ENCODE peak calls at places on chromosome 11, in nine cellular contexts. O is GM23338; M is brain microvascular endothelial cell; Q is IMR-90; V is dorsolateral prefrontal cortex; H is prostate gland; G is fibroblast of mammary gland; K is tibial artery; C is CD4-positive, alpha-beta memory T cell. B is an unnamed sample.

GRCh38 chr11:9455722-9456121 is 5.1 kb upstream of the ZNF143 start:
- DNase-seq in Q (no peak), K (no peak), H (no peak), C (no peak), G (no peak), M (no peak), V (no peak), O (no peak), B (no peak)

GRCh38 chr11:88103337-88104206 is 71.7 kb downstream of the RAB38 start:
- DNase-seq in O (peak), H (no peak), G (peak), M (peak), Q (peak), V (no peak), K (no peak), C (peak), B (no peak)

GRCh38 chr11:79439893-79440450 is 858 bp downstream of the TENM4 start:
- DNase-seq in M (no peak), O (peak), K (peak), C (no peak), H (no peak), V (no peak), Q (no peak), G (no peak), B (no peak)

GRCh38 chr11:12185914-12186313 is 75.5 kb downstream of the MICAL2 start:
- DNase-seq in Q (peak), V (no peak), G (peak), M (no peak), H (no peak), K (no peak), O (no peak), C (no peak), B (peak)

GRCh38 chr11:120660024-120660565 is 148.5 kb downstream of the GRIK4 start:
- DNase-seq in G (peak), H (no peak), Q (peak), O (peak), C (no peak), V (no peak), K (no peak), M (peak), B (no peak)

GRCh38 chr11:75421035-75421602 is 11.9 kb downstream of the KLHL35 start:
- DNase-seq in G (no peak), O (no peak), K (no peak), H (no peak), V (no peak), C (no peak), M (no peak), Q (no peak), B (no peak)

GRCh38 chr11:57438345-57439280 is 11.7 kb upstream of the SLC43A3 start:
- DNase-seq in M (no peak), V (no peak), O (no peak), G (no peak), C (no peak), Q (no peak), K (no peak), H (no peak), B (no peak)

GRCh38 chr11:20156280-20156875 is 3.9 kb downstream of the DBX1 start:
- DNase-seq in C (no peak), O (peak), Q (no peak), G (no peak), H (no peak), K (no peak), M (no peak), V (no peak), B (no peak)

GRCh38 chr11:64607381-64608259 is 16.6 kb downstream of the SLC22A12 start:
- DNase-seq in G (peak), H (no peak), M (no peak), O (peak), Q (peak), C (no peak), K (no peak), V (no peak), B (no peak)

GRCh38 chr11:43802509-43802908 is 78.1 kb upstream of the ALKBH3 start:
- DNase-seq in M (no peak), O (peak), K (no peak), V (no peak), G (no peak), C (no peak), H (no peak), Q (peak), B (no peak)

GRCh38 chr11:8765294-8765693 is 82.7 kb downstream of the RPL27A start:
- DNase-seq in O (no peak), M (peak), G (peak), H (no peak), K (no peak), Q (peak), C (no peak), V (no peak), B (peak)

GRCh38 chr11:37812281-37812880 is 1214.3 kb upstream of the RAG2 start:
- DNase-seq in O (peak), K (no peak), G (no peak), H (no peak), C (no peak), V (peak), M (no peak), Q (no peak), B (no peak)

GRCh38 chr11:36411202-36411640 is 98.9 kb downstream of the TRAF6 start:
- DNase-seq in M (no peak), Q (no peak), H (no peak), G (no peak), K (peak), V (no peak), O (no peak), C (no peak), B (no peak)

GRCh38 chr11:36417154-36417553 is 92.9 kb downstream of the TRAF6 start:
- DNase-seq in O (no peak), K (no peak), Q (no peak), C (no peak), H (no peak), G (no peak), V (no peak), M (no peak), B (no peak)

GRCh38 chr11:36409152-36409713 is 100.8 kb downstream of the TRAF6 start:
- DNase-seq in Q (peak), H (no peak), C (no peak), M (peak), G (peak), O (no peak), V (no peak), K (no peak), B (peak)

GRCh38 chr11:36408476-36409136 is 101.5 kb downstream of the TRAF6 start:
- DNase-seq in G (no peak), M (no peak), H (no peak), V (no peak), C (no peak), O (no peak), Q (no peak), K (no peak), B (no peak)

GRCh38 chr11:36412781-36413383 is 97.2 kb downstream of the TRAF6 start:
- DNase-seq in H (no peak), Q (peak), G (no peak), C (no peak), M (peak), O (no peak), V (no peak), K (no peak), B (peak)
- H3K4me3 ChIP-seq in H (no peak), Q (no peak), G (no peak), C (no peak), M (no peak), O (no peak), V (no peak), K (no peak), B (no peak)

GRCh38 chr11:107704432-107704831 is 7.4 kb downstream of the SLN start:
- DNase-seq in G (peak), M (peak), H (no peak), Q (peak), C (no peak), V (no peak), O (no peak), K (no peak), B (peak)
- H3K4me3 ChIP-seq in G (no peak), M (no peak), H (no peak), Q (no peak), C (no peak), V (no peak), O (no peak), K (no peak), B (no peak)

GRCh38 chr11:111462329-111462728 is 49.9 kb downstream of the BTG4 start:
- DNase-seq in H (no peak), V (no peak), C (no peak), M (no peak), Q (no peak), K (no peak), O (no peak), G (no peak), B (no peak)

GRCh38 chr11:111463276-111463675 is 48.9 kb downstream of the BTG4 start:
- DNase-seq in C (no peak), K (no peak), H (no peak), O (no peak), M (no peak), G (no peak), Q (no peak), V (no peak), B (no peak)

GRCh38 chr11:111460752-111461305 is 51.4 kb downstream of the BTG4 start:
- DNase-seq in Q (peak), G (peak), O (no peak), H (no peak), V (no peak), C (no peak), K (no peak), M (no peak), B (peak)

GRCh38 chr11:111460340-111460739 is 51.8 kb downstream of the BTG4 start:
- DNase-seq in V (no peak), G (no peak), C (no peak), O (no peak), M (no peak), K (no peak), Q (no peak), H (no peak), B (no peak)

DNA sequence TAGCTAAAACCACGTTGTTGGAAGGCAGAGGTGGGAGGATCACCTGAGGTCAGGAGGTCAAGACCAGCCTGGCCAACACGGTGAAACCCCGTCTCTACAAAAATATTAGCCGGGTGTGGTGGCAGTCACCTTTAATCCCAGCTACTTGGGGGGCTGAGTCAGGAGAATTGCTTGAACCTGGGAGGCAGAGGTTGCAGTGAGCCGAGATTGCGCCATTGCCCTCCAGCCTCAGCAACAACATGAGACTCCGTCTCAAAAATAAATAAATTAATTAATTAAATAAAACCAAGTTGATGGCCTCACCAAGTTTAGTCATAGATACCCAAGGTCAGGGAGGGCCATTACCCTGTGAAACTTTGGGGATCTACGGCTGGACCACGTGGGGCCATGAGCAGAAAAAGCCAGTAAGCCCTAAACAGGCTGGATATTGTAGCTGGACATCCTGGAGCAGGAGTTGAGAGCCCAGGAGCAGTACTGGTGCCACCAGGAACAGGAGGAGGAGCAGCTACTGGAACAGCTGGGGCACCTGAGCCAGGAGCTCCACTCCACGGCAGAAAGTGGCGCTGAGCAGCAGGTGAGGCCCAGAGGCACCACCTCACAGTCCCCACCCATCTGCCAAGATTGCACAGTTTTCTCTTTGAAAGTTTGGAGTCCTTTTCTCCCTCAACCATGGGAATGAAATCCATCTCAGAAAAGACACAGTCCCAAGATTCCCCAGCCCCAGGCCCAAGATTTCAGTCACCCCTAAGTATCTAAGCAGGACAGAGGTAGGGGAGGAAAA is 50.5 kb downstream of the BTG4 start:
- DNase-seq in M (no peak), O (no peak), Q (no peak), H (no peak), V (no peak), G (peak), C (no peak), K (no peak), B (no peak)
- H3K4me3 ChIP-seq in M (no peak), O (no peak), Q (no peak), H (no peak), V (no peak), G (no peak), C (no peak), K (no peak), B (no peak)

GRCh38 chr11:111938687-111939160 is 1.6 kb downstream of the DIXDC1 start:
- DNase-seq in Q (peak), V (no peak), H (no peak), K (no peak), O (peak), C (peak), M (peak), G (peak), B (peak)
- H3K4me3 ChIP-seq in Q (peak), V (peak), H (no peak), K (no peak), O (peak), C (no peak), M (peak), G (peak), B (peak)

B was measured in skeletal muscle cell.